ENCODE peak calls at places on chromosomes 3 and 15, in four cellular contexts. T is NCI-H1105 treated with DMSO at 0.1 percent for 48 hours, A is HT1080, Z is endothelial cell. L is an unnamed sample.

GRCh38 chr3:123026551-123027291 is 842 bp downstream of the SEMA5B start:
- DNase-seq in T (peak), A (no peak), Z (peak), L (no peak)

GRCh38 chr3:160016972-160017371 is 28.3 kb downstream of the IL12A start:
- DNase-seq in T (no peak), A (peak), Z (no peak), L (no peak)

GRCh38 chr3:21729888-21730459 is 21.0 kb downstream of the ZNF385D start:
- DNase-seq in T (no peak), A (peak), Z (no peak), L (no peak)

GRCh38 chr15:89760303-89761008 is 9.4 kb upstream of the MESP1 start:
- DNase-seq in T (peak), A (peak), Z (peak), L (peak)

GRCh38 chr3:195153121-195153520 is 117.8 kb downstream of the XXYLT1 start:
- DNase-seq in T (no peak), A (no peak), Z (no peak), L (no peak)

GRCh38 chr3:56813656-56813965 is 11.9 kb upstream of the ARHGEF3 start:
- DNase-seq in T (no peak), A (peak), Z (no peak), L (no peak)

GRCh38 chr3:72262707-72263106 is 477.8 kb upstream of the PROK2 start:
- DNase-seq in T (no peak), A (no peak), Z (no peak), L (no peak)

GRCh38 chr15:41284425-41285177 is 47.8 kb downstream of the OIP5 start:
- DNase-seq in T (no peak), A (peak), Z (no peak), L (no peak)

GRCh38 chr15:22980189-22981136 is at the start of gene CYFIP1:
- DNase-seq in T (peak), A (peak), Z (peak), L (peak)

GRCh38 chr3:127059032-127059560 is 76.2 kb downstream of the PLXNA1 start:
- DNase-seq in T (no peak), A (no peak), Z (no peak), L (no peak)

GRCh38 chr15:81939604-81940440 is 106.0 kb downstream of the MEX3B start:
- DNase-seq in T (no peak), A (peak), Z (peak), L (peak)

GRCh38 chr15:100762289-100762688 is 117.3 kb upstream of the ALDH1A3 start:
- DNase-seq in T (no peak), A (no peak), Z (no peak), L (no peak)

GRCh38 chr15:90038639-90039095 is 37.5 kb downstream of the ZNF710 start:
- DNase-seq in T (no peak), A (no peak), Z (no peak), L (no peak)

GRCh38 chr15:24819680-24820079 is 135.1 kb upstream of the SNRPN start:
- DNase-seq in T (no peak), A (no peak), Z (no peak), L (no peak)

GRCh38 chr3:193782280-193782654 is 189.3 kb downstream of the OPA1 start:
- DNase-seq in T (no peak), A (peak), Z (no peak), L (no peak)

GRCh38 chr3:118480101-118480860 is 554.4 kb downstream of the IGSF11 start:
- DNase-seq in T (no peak), A (no peak), Z (no peak), L (no peak)

GRCh38 chr15:38531509-38531908 is 33.1 kb downstream of the RASGRP1 start:
- DNase-seq in T (no peak), A (peak), Z (no peak), L (no peak)

GRCh38 chr15:36398212-36398611 is 181.2 kb upstream of the CDIN1 start:
- DNase-seq in T (no peak), A (no peak), Z (no peak), L (no peak)

GRCh38 chr3:18968120-18968519 is 180.2 kb upstream of the KCNH8 start:
- DNase-seq in T (no peak), A (no peak), Z (no peak), L (no peak)

GRCh38 chr15:75024102-75024636 is 779 bp downstream of the PPCDC start:
- DNase-seq in T (peak), A (peak), Z (no peak), L (no peak)

GRCh38 chr3:71530903-71531535 is 52.5 kb downstream of the FOXP1 start:
- DNase-seq in T (no peak), A (no peak), Z (no peak), L (peak)

GRCh38 chr3:31981206-31982181 is at the start of the genes OSBPL10 and ZNF860:
- DNase-seq in T (peak), A (peak), Z (peak), L (peak)

GRCh38 chr3:13549513-13550256 is 760 bp downstream of the FBLN2 start:
- DNase-seq in T (no peak), A (no peak), Z (no peak), L (no peak)

GRCh38 chr3:188323067-188323842 is 169.3 kb downstream of the LPP start:
- DNase-seq in T (no peak), A (no peak), Z (no peak), L (no peak)

GRCh38 chr3:121481116-121481895 is 64.5 kb downstream of the POLQ start:
- DNase-seq in T (peak), A (no peak), Z (no peak), L (no peak)